ENCODE peak calls at places on chromosomes 11 and 22, in four cellular contexts. C is mucosa of gallbladder, Z is suprapubic skin, Y is fibroblast of the aortic adventitia. O is an unnamed sample.

GRCh38 chr11:8098361-8098760 is 17.4 kb downstream of the TUB start:
- DNase-seq in C (no peak), Z (no peak), Y (peak; percentile 79), O (no peak)

GRCh38 chr22:39725351-39726035 is 154.9 kb downstream of the CACNA1I start:
- DNase-seq in C (no peak), Y (no peak), Z (peak; percentile 43), O (no peak)

GRCh38 chr11:131511794-131512193 is 141.4 kb downstream of the NTM start:
- DNase-seq in Y (no peak), Z (no peak), C (peak; percentile 32), O (peak; percentile 72)

GRCh38 chr11:2529173-2529572 is 84.4 kb downstream of the KCNQ1 start:
- DNase-seq in Z (peak; percentile 63), Y (no peak), C (no peak), O (no peak)

GRCh38 chr11:27357250-27357649 is 5.8 kb downstream of the CCDC34 start:
- DNase-seq in C (no peak), Y (no peak), Z (no peak), O (no peak)

GRCh38 chr11:67344264-67344663 is 9.1 kb downstream of the POLD4 start:
- DNase-seq in Z (no peak), Y (no peak), C (no peak), O (no peak)

GRCh38 chr11:76997512-76997911 is 36.7 kb upstream of the B3GNT6 start:
- DNase-seq in Z (no peak), Y (no peak), C (no peak), O (no peak)

GRCh38 chr11:92886243-92886905 is 83.1 kb upstream of the MTNR1B start:
- DNase-seq in Z (no peak), C (peak; percentile 37), Y (peak; percentile 51), O (peak; percentile 73)

GRCh38 chr22:37121887-37122591 is 12.5 kb upstream of the TMPRSS6 start:
- DNase-seq in Y (peak; percentile 9), Z (no peak), C (peak; percentile 57), O (no peak)

GRCh38 chr11:44865866-44866272 is 84.8 kb downstream of the TP53I11 start:
- DNase-seq in C (peak; percentile 81), Y (no peak), Z (no peak), O (peak; percentile 59)

GRCh38 chr22:36423461-36424404 is 36.0 kb upstream of the MYH9 start:
- DNase-seq in Y (no peak), C (no peak), Z (no peak), O (no peak)

GRCh38 chr11:120835601-120836228 is 188.2 kb upstream of the TBCEL start:
- DNase-seq in Y (no peak), C (no peak), Z (no peak), O (no peak)

GRCh38 chr22:27798526-27799333 is 2.8 kb downstream of the MN1 start:
- DNase-seq in Y (peak; percentile 49), C (no peak), Z (no peak), O (peak; percentile 67)

GRCh38 chr11:109421981-109422590 is at the start of gene C11orf87:
- DNase-seq in Y (peak; percentile 8), Z (no peak), C (no peak), O (peak; percentile 78)

GRCh38 chr11:75275581-75275980 is 35.0 kb downstream of the TPBGL start:
- DNase-seq in Y (no peak), C (peak; percentile 49), Z (peak; percentile 80), O (no peak)

GRCh38 chr11:35012467-35013191 is 96.2 kb downstream of the PDHX start:
- DNase-seq in Z (no peak), C (no peak), Y (no peak), O (no peak)

GRCh38 chr11:57476223-57476882 is 16.0 kb downstream of the RTN4RL2 start:
- DNase-seq in C (peak; percentile 57), Y (no peak), Z (no peak), O (peak; percentile 59)

GRCh38 chr22:50600967-50601668 is 525 bp downstream of the MAPK8IP2 start:
- DNase-seq in Z (no peak), Y (no peak), C (no peak), O (no peak)

GRCh38 chr11:118714816-118715215 is 35.4 kb upstream of the TREH start:
- DNase-seq in Z (no peak), C (no peak), Y (no peak), O (no peak)

GRCh38 chr11:103877221-103877620 is 159.2 kb upstream of the DDI1 start:
- DNase-seq in Y (peak; percentile 46), C (no peak), Z (no peak), O (no peak)

GRCh38 chr22:26143801-26144325 is 25.4 kb upstream of the SEZ6L start:
- DNase-seq in Y (no peak), Z (no peak), C (no peak), O (no peak)

GRCh38 chr11:117220999-117221774 is 10.7 kb downstream of the PCSK7 start:
- DNase-seq in C (no peak), Y (peak; percentile 82), Z (no peak), O (no peak)

GRCh38 chr11:121807051-121807450 is 309.0 kb downstream of the BLID start:
- DNase-seq in C (no peak), Y (no peak), Z (no peak), O (no peak)

GRCh38 chr22:24553597-24554315 is 1.2 kb downstream of the GUCD1 start:
- DNase-seq in Z (no peak), Y (peak; percentile 16), C (no peak), O (peak; percentile 5)

GRCh38 chr22:24427500-24428164 is at the start of gene ADORA2A:
- DNase-seq in C (peak; percentile 51), Z (no peak), Y (no peak), O (no peak)

GRCh38 chr22:41447435-41448188 is 1.0 kb upstream of the TOB2 start:
- DNase-seq in Y (peak; percentile 53), Z (no peak), C (peak; percentile 60), O (peak; percentile 90)

GRCh38 chr11:61862714-61863547 is 28.4 kb downstream of the FADS3 start:
- DNase-seq in Z (no peak), C (no peak), Y (no peak), O (no peak)

GRCh38 chr11:112925516-112926310 is 35.5 kb upstream of the NCAM1 start:
- DNase-seq in Z (no peak), C (no peak), Y (no peak), O (no peak)

GRCh38 chr22:48369789-48370507 is 1457.7 kb downstream of the BRD1 start:
- DNase-seq in Y (no peak), C (peak; percentile 82), Z (peak; percentile 84), O (peak; percentile 41)

GRCh38 chr11:111463276-111463675 is 48.9 kb downstream of the BTG4 start:
- DNase-seq in C (no peak), Y (no peak), Z (peak; percentile 48), O (no peak)

GRCh38 chr11:48073031-48073861 is 92.9 kb downstream of the PTPRJ start:
- DNase-seq in Z (no peak), C (no peak), Y (no peak), O (no peak)

GRCh38 chr11:116072776-116073175 is 568.6 kb upstream of the CADM1 start:
- DNase-seq in C (no peak), Z (no peak), Y (no peak), O (peak; percentile 49)

GRCh38 chr11:119436715-119437114 is 13.7 kb upstream of the THY1 start:
- DNase-seq in C (no peak), Y (no peak), Z (no peak), O (no peak)

GRCh38 chr11:118304227-118304808 is at the start of gene CD3E:
- DNase-seq in Z (no peak), Y (no peak), C (no peak), O (no peak)